ENCODE peak calls at places on chromosomes 12 and 14, in five cellular contexts. One of them, this sample, is unnamed.

GRCh38 chr12:52080403-52081201 is 1.1 kb downstream of the SMIM41 start:
- DNase-seq in heart right ventricle: no peak
- DNase-seq in CD4-positive, CD25-positive, alpha-beta regulatory T cell: no peak
- DNase-seq in endodermal cell: no peak
- DNase-seq in effector memory CD4-positive, alpha-beta T cell: no peak
- DNase-seq in this sample: no peak

GRCh38 chr14:77185093-77185465 is 3.5 kb downstream of the TMEM63C start:
- DNase-seq in heart right ventricle: no peak
- DNase-seq in CD4-positive, CD25-positive, alpha-beta regulatory T cell: no peak
- DNase-seq in effector memory CD4-positive, alpha-beta T cell: no peak
- DNase-seq in endodermal cell: no peak
- DNase-seq in this sample: no peak

GRCh38 chr12:32671930-32672785 is 6.9 kb upstream of the DNM1L start:
- DNase-seq in CD4-positive, CD25-positive, alpha-beta regulatory T cell: no peak
- DNase-seq in effector memory CD4-positive, alpha-beta T cell: no peak
- DNase-seq in endodermal cell: peak; percentile 79
- DNase-seq in heart right ventricle: peak; percentile 60
- DNase-seq in this sample: no peak

GRCh38 chr12:132429122-132429931 is 60.6 kb upstream of the FBRSL1 start:
- DNase-seq in heart right ventricle: no peak
- DNase-seq in endodermal cell: peak; percentile 85
- DNase-seq in CD4-positive, CD25-positive, alpha-beta regulatory T cell: no peak
- DNase-seq in effector memory CD4-positive, alpha-beta T cell: no peak
- DNase-seq in this sample: no peak

GRCh38 chr12:66500094-66500493 is 178.8 kb downstream of the GRIP1 start:
- DNase-seq in endodermal cell: no peak
- DNase-seq in heart right ventricle: no peak
- DNase-seq in effector memory CD4-positive, alpha-beta T cell: no peak
- DNase-seq in CD4-positive, CD25-positive, alpha-beta regulatory T cell: no peak
- DNase-seq in this sample: no peak

GRCh38 chr14:60093088-60093487 is 1.4 kb downstream of the PCNX4 start:
- DNase-seq in CD4-positive, CD25-positive, alpha-beta regulatory T cell: no peak
- DNase-seq in effector memory CD4-positive, alpha-beta T cell: no peak
- DNase-seq in endodermal cell: no peak
- DNase-seq in heart right ventricle: no peak
- DNase-seq in this sample: no peak

GRCh38 chr14:102891556-102891955 is 30.9 kb upstream of the AMN start:
- DNase-seq in heart right ventricle: no peak
- DNase-seq in effector memory CD4-positive, alpha-beta T cell: no peak
- DNase-seq in CD4-positive, CD25-positive, alpha-beta regulatory T cell: no peak
- DNase-seq in endodermal cell: no peak
- DNase-seq in this sample: no peak

GRCh38 chr12:119802472-119802871 is 74.6 kb downstream of the CIT start:
- DNase-seq in effector memory CD4-positive, alpha-beta T cell: no peak
- DNase-seq in endodermal cell: no peak
- DNase-seq in heart right ventricle: peak; percentile 15
- DNase-seq in CD4-positive, CD25-positive, alpha-beta regulatory T cell: no peak
- DNase-seq in this sample: no peak

GRCh38 chr14:41280745-41281144 is 325.9 kb upstream of the LRFN5 start:
- DNase-seq in effector memory CD4-positive, alpha-beta T cell: no peak
- DNase-seq in endodermal cell: no peak
- DNase-seq in CD4-positive, CD25-positive, alpha-beta regulatory T cell: no peak
- DNase-seq in heart right ventricle: no peak
- DNase-seq in this sample: no peak

GRCh38 chr12:89417246-89417977 is 65.1 kb upstream of the DUSP6 start:
- DNase-seq in CD4-positive, CD25-positive, alpha-beta regulatory T cell: no peak
- DNase-seq in endodermal cell: no peak
- DNase-seq in heart right ventricle: no peak
- DNase-seq in effector memory CD4-positive, alpha-beta T cell: no peak
- DNase-seq in this sample: no peak
- H3K36me3 ChIP-seq in CD4-positive, CD25-positive, alpha-beta regulatory T cell: peaks cover 4% of the 10 kb centered on the region
- H3K36me3 ChIP-seq in endodermal cell: no peaks in the 10 kb centered on the region
- H3K36me3 ChIP-seq in heart right ventricle: no peaks in the 10 kb centered on the region
- H3K36me3 ChIP-seq in effector memory CD4-positive, alpha-beta T cell: no peaks in the 10 kb centered on the region
- H3K36me3 ChIP-seq in this sample: no peaks in the 10 kb centered on the region

DNA sequence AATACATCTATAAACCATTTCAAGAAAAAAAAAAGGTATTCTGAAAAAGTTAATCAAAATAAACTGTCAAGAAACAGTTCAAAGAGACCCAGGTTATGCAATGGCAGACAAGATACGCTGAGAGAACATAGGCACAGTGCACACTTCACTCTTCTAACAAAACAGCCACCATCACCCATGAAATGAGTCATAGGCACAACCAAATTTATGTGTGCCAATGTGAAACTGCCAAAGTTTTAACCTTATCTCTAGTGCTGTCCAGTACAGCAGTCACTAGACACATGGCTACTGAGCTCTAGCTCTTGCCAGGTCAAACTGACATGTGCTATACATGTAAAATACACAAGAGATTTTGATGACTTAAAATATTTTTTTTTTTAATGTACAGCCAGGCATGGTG is 1.4 kb downstream of the CEP128 start:
- DNase-seq in heart right ventricle: no peak
- DNase-seq in CD4-positive, CD25-positive, alpha-beta regulatory T cell: no peak
- DNase-seq in effector memory CD4-positive, alpha-beta T cell: no peak
- DNase-seq in endodermal cell: no peak
- DNase-seq in this sample: no peak
- H3K4me3 ChIP-seq in heart right ventricle: no peak overlapping the region
- H3K4me3 ChIP-seq in CD4-positive, CD25-positive, alpha-beta regulatory T cell: peak overlapping the region; percentile 86
- H3K4me3 ChIP-seq in effector memory CD4-positive, alpha-beta T cell: no peak overlapping the region
- H3K4me3 ChIP-seq in endodermal cell: no peak overlapping the region
- H3K4me3 ChIP-seq in this sample: no peak overlapping the region

GRCh38 chr12:7693793-7694192 is 1.8 kb downstream of the GDF3 start:
- DNase-seq in heart right ventricle: no peak
- DNase-seq in CD4-positive, CD25-positive, alpha-beta regulatory T cell: no peak
- DNase-seq in endodermal cell: no peak
- DNase-seq in effector memory CD4-positive, alpha-beta T cell: no peak
- DNase-seq in this sample: no peak

GRCh38 chr12:7694556-7694955 is 1.0 kb downstream of the GDF3 start:
- DNase-seq in heart right ventricle: no peak
- DNase-seq in endodermal cell: no peak
- DNase-seq in effector memory CD4-positive, alpha-beta T cell: no peak
- DNase-seq in CD4-positive, CD25-positive, alpha-beta regulatory T cell: no peak
- DNase-seq in this sample: no peak

DNA sequence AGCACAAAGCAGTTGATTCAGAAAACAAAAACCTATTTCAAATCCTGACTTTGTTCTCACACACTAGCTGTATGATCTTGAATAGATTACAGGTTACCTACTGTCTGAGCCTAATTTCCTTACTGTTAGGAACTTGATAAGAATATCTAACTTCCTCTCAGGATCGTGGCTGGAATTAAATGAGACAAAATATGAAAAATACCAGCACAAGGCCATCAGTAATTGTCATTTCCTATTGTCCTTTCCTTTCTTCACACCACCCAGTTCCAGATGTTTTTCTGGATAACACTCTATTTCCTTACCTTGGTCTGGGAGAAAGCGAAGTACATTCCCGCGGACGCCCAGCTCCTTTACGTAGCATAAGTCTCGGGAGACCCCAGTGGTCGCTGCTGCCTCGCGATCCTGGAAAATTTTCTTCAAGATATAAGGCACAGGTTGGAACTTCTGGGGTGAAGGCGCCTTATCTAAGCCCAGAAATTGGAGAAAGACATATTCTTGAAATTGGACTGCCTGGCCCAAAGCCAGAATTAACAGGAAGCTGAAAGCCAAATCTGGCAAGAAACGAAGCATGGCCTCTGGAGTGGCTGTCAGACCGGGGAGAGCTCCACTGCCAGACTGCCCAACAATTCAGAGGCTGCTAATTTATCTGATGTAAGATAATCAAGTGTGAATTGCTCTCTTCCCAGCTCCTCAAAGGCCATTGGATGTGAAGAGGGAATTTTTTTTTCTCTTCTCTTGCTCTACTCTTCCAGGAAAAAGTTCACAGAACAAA is at the start of gene GDF3:
- DNase-seq in endodermal cell: peak; percentile 87
- DNase-seq in effector memory CD4-positive, alpha-beta T cell: no peak
- DNase-seq in heart right ventricle: peak; percentile 34
- DNase-seq in CD4-positive, CD25-positive, alpha-beta regulatory T cell: no peak
- DNase-seq in this sample: no peak
- H3K36me3 ChIP-seq in endodermal cell: peaks cover 1% of the 10 kb centered on the region
- H3K36me3 ChIP-seq in effector memory CD4-positive, alpha-beta T cell: no peaks in the 10 kb centered on the region
- H3K36me3 ChIP-seq in heart right ventricle: no peaks in the 10 kb centered on the region
- H3K36me3 ChIP-seq in CD4-positive, CD25-positive, alpha-beta regulatory T cell: no peaks in the 10 kb centered on the region
- H3K36me3 ChIP-seq in this sample: no peaks in the 10 kb centered on the region

DNA sequence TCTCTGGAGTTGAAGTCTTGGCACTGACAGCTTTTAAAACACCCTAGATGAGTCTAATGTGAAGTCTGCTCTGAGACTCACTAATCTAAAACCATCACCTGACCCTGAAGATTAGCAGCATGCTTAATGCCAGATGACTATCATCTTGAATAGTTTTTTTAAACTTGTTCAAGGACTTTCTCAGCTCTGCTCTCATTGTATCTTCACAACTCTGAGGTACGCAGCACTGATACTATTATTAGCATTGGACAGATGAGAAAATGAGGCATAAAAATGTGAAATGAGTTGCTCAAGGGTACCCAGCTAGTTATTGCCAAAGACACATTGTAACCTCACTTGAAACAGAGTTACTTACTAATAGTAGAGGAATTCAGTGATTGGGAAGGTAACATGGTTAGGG is 4.8 kb downstream of the SLC38A1 start:
- DNase-seq in heart right ventricle: no peak
- DNase-seq in CD4-positive, CD25-positive, alpha-beta regulatory T cell: no peak
- DNase-seq in effector memory CD4-positive, alpha-beta T cell: no peak
- DNase-seq in endodermal cell: no peak
- DNase-seq in this sample: no peak
- H3K4me3 ChIP-seq in heart right ventricle: no peak overlapping the region
- H3K4me3 ChIP-seq in CD4-positive, CD25-positive, alpha-beta regulatory T cell: peak overlapping the region; percentile 90
- H3K4me3 ChIP-seq in effector memory CD4-positive, alpha-beta T cell: no peak overlapping the region
- H3K4me3 ChIP-seq in endodermal cell: no peak overlapping the region
- H3K4me3 ChIP-seq in this sample: no peak overlapping the region

GRCh38 chr14:69768873-69769272 is 1.9 kb downstream of the SRSF5 start:
- DNase-seq in CD4-positive, CD25-positive, alpha-beta regulatory T cell: no peak
- DNase-seq in effector memory CD4-positive, alpha-beta T cell: no peak
- DNase-seq in endodermal cell: no peak
- DNase-seq in heart right ventricle: no peak
- DNase-seq in this sample: no peak
- H3K36me3 ChIP-seq in CD4-positive, CD25-positive, alpha-beta regulatory T cell: peaks cover 56% of the 10 kb centered on the region
- H3K36me3 ChIP-seq in effector memory CD4-positive, alpha-beta T cell: peaks cover 67% of the 10 kb centered on the region
- H3K36me3 ChIP-seq in endodermal cell: peaks cover 62% of the 10 kb centered on the region
- H3K36me3 ChIP-seq in heart right ventricle: peaks cover 22% of the 10 kb centered on the region
- H3K36me3 ChIP-seq in this sample: peaks cover 60% of the 10 kb centered on the region

DNA sequence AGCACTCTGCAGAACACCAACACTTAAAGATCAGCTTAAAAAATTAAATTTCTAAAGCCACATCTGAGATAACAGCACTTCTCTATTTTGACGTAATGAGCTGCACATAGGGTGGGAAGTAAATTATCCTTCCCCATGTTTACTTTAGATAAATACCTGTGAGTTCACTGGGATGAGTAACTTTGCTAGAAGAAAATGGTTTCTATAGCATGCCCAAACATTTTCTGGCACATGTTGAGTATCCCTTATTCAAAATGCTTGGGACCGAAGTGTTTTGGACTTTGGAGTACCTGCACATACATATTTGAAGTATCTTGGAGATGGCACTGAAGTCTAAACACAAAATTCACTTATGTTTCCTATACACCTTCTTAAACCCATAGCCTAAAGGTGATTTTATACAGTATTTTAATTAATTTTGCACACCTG is 6.6 kb downstream of the SLC38A2 start:
- DNase-seq in effector memory CD4-positive, alpha-beta T cell: no peak
- DNase-seq in heart right ventricle: no peak
- DNase-seq in CD4-positive, CD25-positive, alpha-beta regulatory T cell: no peak
- DNase-seq in endodermal cell: no peak
- DNase-seq in this sample: no peak
- H3K4me3 ChIP-seq in effector memory CD4-positive, alpha-beta T cell: no peak overlapping the region
- H3K4me3 ChIP-seq in heart right ventricle: no peak overlapping the region
- H3K4me3 ChIP-seq in CD4-positive, CD25-positive, alpha-beta regulatory T cell: no peak overlapping the region
- H3K4me3 ChIP-seq in endodermal cell: peak overlapping the region; percentile 98
- H3K4me3 ChIP-seq in this sample: peak overlapping the region; percentile 90

This sample was measured in lower lobe of right lung.